ENCODE peak calls at places on chromosomes 16 and 17, in eight cellular contexts. K is stimulated activated CD4-positive, alpha-beta T cell treated with anti-CD3 and anti-CD28 coated beads, Interleukin-2, amount 100 ng/mL, for 48 hours; N is psoas muscle; M is Kasumi-1; A is WTC11; S is T-helper 2 cell; D is AG08396; Z is CD4-positive, CD25-positive, alpha-beta regulatory T cell. Y is an unnamed sample.
A peak's percentile ranks its signal among the peaks of the same experiment; 100 is the strongest.

GRCh38 chr17:57370051-57370581 is 113.8 kb downstream of the MSI2 start:
- DNase-seq in K (no peak), N (no peak), M (no peak), A (no peak), S (no peak), D (peak; percentile 70), Z (no peak), Y (no peak)

GRCh38 chr17:80362428-80363119 is 52.4 kb upstream of the ENDOV start:
- DNase-seq in K (no peak), N (peak; percentile 33), M (no peak), A (no peak), S (no peak), D (peak; percentile 74), Z (no peak), Y (no peak)

GRCh38 chr16:72317378-72317777 is 145.4 kb upstream of the PMFBP1 start:
- DNase-seq in K (no peak), N (no peak), M (no peak), A (no peak), S (no peak), D (peak; percentile 32), Z (no peak), Y (no peak)

GRCh38 chr17:27408891-27409290 is 47.4 kb upstream of the KSR1 start:
- DNase-seq in K (no peak), N (no peak), M (no peak), A (no peak), S (no peak), D (peak; percentile 21), Z (no peak), Y (peak; percentile 39)

GRCh38 chr17:29610395-29610794 is 12.3 kb downstream of the CORO6 start:
- DNase-seq in K (no peak), N (no peak), M (no peak), A (no peak), S (no peak), D (no peak), Z (no peak), Y (no peak)

GRCh38 chr17:75130632-75131277 is 787 bp downstream of the NT5C start:
- DNase-seq in K (peak; percentile 36), N (no peak), M (peak; percentile 87), A (peak; percentile 75), S (no peak), D (peak; percentile 80), Z (peak; percentile 68), Y (no peak)

GRCh38 chr17:7436556-7437368 is 1.5 kb downstream of the TMEM102 start:
- DNase-seq in K (peak; percentile 80), N (peak; percentile 83), M (no peak), A (peak; percentile 89), S (peak; percentile 69), D (peak; percentile 89), Z (peak; percentile 88), Y (peak; percentile 84)

GRCh38 chr16:23013484-23013883 is 135.8 kb downstream of the USP31 start:
- DNase-seq in K (no peak), N (no peak), M (peak; percentile 2), A (no peak), S (no peak), D (no peak), Z (no peak), Y (no peak)

GRCh38 chr16:15502041-15502725 is 67.8 kb downstream of the BMERB1 start:
- DNase-seq in K (no peak), N (peak; percentile 30), M (peak; percentile 1), A (no peak), S (no peak), D (peak; percentile 79), Z (no peak), Y (no peak)